ENCODE peak calls at places on chromosomes 6 and 20, in seven cellular contexts. T is HTR-8/SVneo; X is NCI-H2029; A is activated CD4-positive, CD25-positive, alpha-beta regulatory T cell treated with anti-CD3 and anti-CD28 coated beads, Interleukin-2, amount 50 U/mL, for 72 hours; J is stimulated activated CD4-positive, alpha-beta T cell treated with anti-CD3 and anti-CD28 coated beads, Interleukin-1b, Interleukin-23, amount 100 ng/mL, for 4 hours; Z is T-helper 17 cell; K is A549. R is an unnamed sample.

GRCh38 chr6:142378138-142378875 is 76.5 kb downstream of the ADGRG6 start:
- DNase-seq in T (peak), K (peak), X (peak), A (no peak), Z (no peak), J (no peak), R (peak)

GRCh38 chr6:47221565-47221964 is 88.1 kb downstream of the TNFRSF21 start:
- DNase-seq in A (no peak), J (no peak), T (no peak), Z (no peak), X (no peak), K (no peak), R (no peak)

GRCh38 chr20:57964011-57964862 is 254.4 kb upstream of the PMEPA1 start:
- DNase-seq in K (no peak), J (no peak), X (no peak), Z (no peak), A (no peak), T (no peak), R (no peak)

GRCh38 chr6:19569563-19569962 is 267.6 kb upstream of the ID4 start:
- DNase-seq in A (no peak), T (no peak), K (no peak), J (no peak), Z (no peak), X (no peak), R (no peak)

GRCh38 chr6:80638222-80639055 is 532.0 kb downstream of the BCKDHB start:
- DNase-seq in K (peak), X (peak), T (peak), J (no peak), A (no peak), Z (no peak), R (peak)

GRCh38 chr6:31356216-31356945 is 598 bp downstream of the HLA-B start:
- DNase-seq in Z (no peak), K (no peak), T (no peak), X (no peak), A (peak), J (no peak), R (peak)

GRCh38 chr6:86192123-86192522 is 549.4 kb upstream of the SYNCRIP start:
- DNase-seq in K (peak), A (no peak), Z (no peak), T (no peak), J (no peak), X (no peak), R (peak)

GRCh38 chr6:43884660-43885022 is 114.6 kb downstream of the VEGFA start:
- DNase-seq in J (no peak), X (no peak), Z (no peak), K (no peak), T (no peak), A (no peak), R (no peak)

GRCh38 chr20:62882426-62882825 is 20.8 kb upstream of the TCFL5 start:
- DNase-seq in Z (no peak), J (no peak), K (no peak), X (no peak), A (no peak), T (no peak), R (no peak)

GRCh38 chr6:82720992-82721391 is 344.6 kb downstream of the UBE3D start:
- DNase-seq in J (no peak), A (no peak), K (no peak), Z (no peak), T (no peak), X (no peak), R (no peak)

GRCh38 chr20:41078329-41078728 is 49.7 kb downstream of the TOP1 start:
- DNase-seq in X (peak), A (no peak), K (peak), Z (no peak), T (peak), J (no peak), R (peak)

GRCh38 chr20:19628570-19629134 is 129.4 kb upstream of the RIN2 start:
- DNase-seq in X (peak), K (peak), A (no peak), T (peak), J (peak), Z (no peak), R (peak)

GRCh38 chr6:129691043-129691640 is 18.8 kb downstream of the ARHGAP18 start:
- DNase-seq in K (no peak), T (no peak), X (no peak), J (no peak), Z (no peak), A (no peak), R (no peak)

GRCh38 chr6:169028343-169028742 is 225.3 kb downstream of the THBS2 start:
- DNase-seq in X (no peak), J (no peak), A (no peak), T (no peak), Z (no peak), K (no peak), R (no peak)

GRCh38 chr20:46191611-46192010 is 73.5 kb downstream of the CD40 start:
- DNase-seq in Z (no peak), K (no peak), J (no peak), A (no peak), X (no peak), T (no peak), R (no peak)

GRCh38 chr6:157632821-157633220 is 190.2 kb upstream of the SNX9 start:
- DNase-seq in K (no peak), T (no peak), J (no peak), Z (no peak), A (no peak), X (no peak), R (no peak)

GRCh38 chr6:90123796-90124195 is 172.8 kb downstream of the BACH2 start:
- DNase-seq in X (no peak), T (no peak), J (no peak), A (no peak), K (no peak), Z (no peak), R (no peak)

GRCh38 chr6:56628105-56628504 is 14.6 kb downstream of the DST start:
- DNase-seq in K (no peak), X (no peak), A (no peak), Z (no peak), J (no peak), T (no peak), R (no peak)